ENCODE peak calls at places on chromosome 12, in seven cellular contexts. O is HepG2, V is endothelial cell of umbilical vein, E is GM23338, M is K562, C is HCT116, R is H1. D is an unnamed sample. For H3K36me3, the result is how much of the 10 kb centered on the place peaks cover.

GRCh38 chr12:12716151-12716844 is 870 bp upstream of the CDKN1B start:
- DNase-seq in O (peak), C (no peak), V (peak), R (no peak), E (peak), M (no peak), D (no peak)

GRCh38 chr12:52876371-52876770 is 27.6 kb upstream of the KRT78 start:
- DNase-seq in R (no peak), E (no peak), C (no peak), V (no peak), M (no peak), O (no peak), D (no peak)

GRCh38 chr12:78167510-78167909 is 336.8 kb downstream of the NAV3 start:
- DNase-seq in C (no peak), M (no peak), E (no peak), R (no peak), O (no peak), V (no peak), D (no peak)

GRCh38 chr12:130506844-130507243 is 169.2 kb downstream of the PIWIL1 start:
- DNase-seq in R (no peak), M (peak), C (no peak), O (no peak), V (no peak), E (no peak), D (no peak)

GRCh38 chr12:108477055-108477880 is 37.8 kb upstream of the FICD start:
- DNase-seq in V (no peak), C (no peak), M (peak), O (no peak), E (no peak), R (no peak), D (no peak)

GRCh38 chr12:122356192-122356635 is 66.3 kb downstream of the CLIP1 start:
- DNase-seq in R (no peak), C (peak), M (peak), E (peak), O (peak), V (peak), D (peak)

GRCh38 chr12:69007166-69007857 is 74.3 kb upstream of the CPM start:
- DNase-seq in E (peak), V (no peak), C (no peak), M (no peak), R (peak), O (no peak), D (no peak)

GRCh38 chr12:3595721-3596120 is 104.7 kb downstream of the PRMT8 start:
- DNase-seq in M (no peak), C (no peak), E (no peak), R (no peak), O (no peak), V (no peak), D (no peak)

GRCh38 chr12:82314406-82314892 is 43.7 kb downstream of the CCDC59 start:
- DNase-seq in R (peak), M (no peak), V (no peak), C (no peak), E (peak), O (peak), D (no peak)

GRCh38 chr12:31897791-31898503 is 61.3 kb upstream of the RESF1 start:
- DNase-seq in E (peak), C (peak), R (peak), O (no peak), V (peak), M (peak), D (no peak)

GRCh38 chr12:14970467-14970866 is 2.4 kb upstream of the PDE6H start:
- DNase-seq in O (no peak), V (no peak), C (no peak), R (no peak), M (peak), E (no peak), D (no peak)

GRCh38 chr12:59678759-59679411 is 83.1 kb downstream of the SLC16A7 start:
- DNase-seq in E (no peak), C (no peak), V (no peak), M (no peak), R (no peak), O (no peak), D (no peak)

GRCh38 chr12:122835693-122836026 is 403 bp downstream of the HIP1R start:
- DNase-seq in R (no peak), V (no peak), C (no peak), E (peak), O (no peak), M (peak), D (no peak)

GRCh38 chr12:101459642-101460346 is 15.3 kb upstream of the SPIC start:
- DNase-seq in R (no peak), E (peak), M (peak), C (peak), V (no peak), O (peak), D (no peak)

GRCh38 chr12:41188058-41188840 is at the start of gene PDZRN4:
- DNase-seq in E (peak), M (no peak), O (no peak), V (peak), R (no peak), C (no peak), D (no peak)
- TF ChIP-seq EZH2 in E (peak), M (no peak), O (no peak), V (peak), R (peak), C (no peak), D (no peak)

GRCh38 chr12:132206093-132206434 is 61.8 kb downstream of the NOC4L start:
- DNase-seq in C (no peak), E (no peak), R (no peak), O (no peak), M (no peak), V (no peak), D (no peak)

GRCh38 chr12:132208153-132208823 is 64.0 kb downstream of the NOC4L start:
- DNase-seq in V (no peak), C (no peak), M (no peak), E (no peak), O (no peak), R (no peak), D (no peak)

GRCh38 chr12:132204822-132205270 is 60.6 kb downstream of the NOC4L start:
- DNase-seq in C (no peak), O (no peak), V (no peak), R (no peak), E (no peak), M (no peak), D (no peak)

GRCh38 chr12:132205271-132206092 is 61.2 kb downstream of the NOC4L start:
- DNase-seq in R (no peak), M (no peak), E (no peak), V (no peak), C (no peak), O (no peak), D (no peak)

GRCh38 chr12:132207083-132207775 is 63.0 kb downstream of the NOC4L start:
- DNase-seq in E (no peak), R (no peak), V (no peak), O (no peak), M (no peak), C (no peak), D (no peak)
- H3K36me3 ChIP-seq in E (under half), R (under half), V (under half), O (under half), M (under half), C (under half), D (under half)

DNA sequence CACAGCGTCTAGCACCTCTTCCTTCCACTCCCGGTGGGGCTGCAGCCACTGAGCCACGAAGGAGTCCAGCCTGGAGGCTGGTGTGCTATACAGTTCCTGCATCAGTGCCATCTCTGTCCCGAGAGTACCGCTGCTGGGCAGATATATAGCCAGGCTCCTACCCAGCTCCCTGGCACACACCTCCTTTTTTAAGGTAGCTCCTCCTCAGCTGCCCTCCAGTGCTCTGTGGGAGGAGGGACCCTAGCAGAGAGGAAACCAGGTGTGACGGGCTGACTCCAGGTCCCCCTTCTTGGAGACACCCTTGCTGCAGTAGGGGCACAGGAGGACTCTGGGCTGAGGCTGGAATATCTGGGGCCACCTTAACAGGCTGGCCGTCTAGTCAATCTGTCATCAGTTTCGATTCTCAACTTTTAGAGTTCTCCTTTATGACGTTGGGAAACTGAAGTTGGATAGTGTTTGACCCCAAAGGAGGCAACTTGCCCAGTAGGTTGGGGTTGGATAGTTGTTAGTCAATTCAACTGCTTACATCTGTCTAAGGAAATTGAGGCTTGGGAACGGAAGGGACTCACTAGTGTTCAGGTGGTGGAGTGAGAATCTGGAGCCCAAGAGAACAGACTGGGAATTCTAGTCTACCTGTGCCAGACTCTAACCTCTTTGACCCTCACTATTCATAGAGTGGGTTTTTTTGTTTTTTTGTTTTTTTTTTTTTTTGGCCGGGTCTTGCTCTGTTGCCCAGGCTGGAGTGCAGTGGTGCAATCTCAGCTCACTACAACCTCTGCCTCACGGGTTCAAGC is at the start of gene OASL:
- DNase-seq in E (no peak), C (no peak), O (no peak), V (peak), R (no peak), M (no peak), D (no peak)
- TF ChIP-seq POLR2AphosphoS5 in E (no peak), C (peak), O (no peak), V (no peak), R (no peak), M (no peak), D (no peak)

GRCh38 chr12:5513406-5513805 is 81.5 kb downstream of the NTF3 start:
- DNase-seq in E (no peak), C (no peak), V (no peak), O (no peak), R (no peak), M (no peak), D (no peak)
- TF ChIP-seq EZH2 in E (no peak), C (no peak), V (no peak), O (no peak), R (no peak), M (no peak), D (no peak)

GRCh38 chr12:102781117-102781516 is 135.9 kb downstream of the PAH start:
- DNase-seq in E (no peak), C (no peak), O (no peak), V (no peak), R (no peak), M (no peak), D (no peak)

GRCh38 chr12:102776041-102776440 is 141.0 kb downstream of the PAH start:
- DNase-seq in C (no peak), R (no peak), E (no peak), M (no peak), O (no peak), V (no peak), D (no peak)
- H3K36me3 ChIP-seq in C (under half), R (under half), E (under half), M (under half), O (under half), V (under half), D (under half)

GRCh38 chr12:92438641-92439396 is 264.0 kb upstream of the PLEKHG7 start:
- DNase-seq in C (no peak), E (no peak), M (no peak), O (no peak), V (no peak), R (no peak), D (no peak)
- TF ChIP-seq POLR2AphosphoS5 in C (no peak), E (no peak), M (no peak), O (no peak), V (no peak), R (no peak), D (no peak)

DNA sequence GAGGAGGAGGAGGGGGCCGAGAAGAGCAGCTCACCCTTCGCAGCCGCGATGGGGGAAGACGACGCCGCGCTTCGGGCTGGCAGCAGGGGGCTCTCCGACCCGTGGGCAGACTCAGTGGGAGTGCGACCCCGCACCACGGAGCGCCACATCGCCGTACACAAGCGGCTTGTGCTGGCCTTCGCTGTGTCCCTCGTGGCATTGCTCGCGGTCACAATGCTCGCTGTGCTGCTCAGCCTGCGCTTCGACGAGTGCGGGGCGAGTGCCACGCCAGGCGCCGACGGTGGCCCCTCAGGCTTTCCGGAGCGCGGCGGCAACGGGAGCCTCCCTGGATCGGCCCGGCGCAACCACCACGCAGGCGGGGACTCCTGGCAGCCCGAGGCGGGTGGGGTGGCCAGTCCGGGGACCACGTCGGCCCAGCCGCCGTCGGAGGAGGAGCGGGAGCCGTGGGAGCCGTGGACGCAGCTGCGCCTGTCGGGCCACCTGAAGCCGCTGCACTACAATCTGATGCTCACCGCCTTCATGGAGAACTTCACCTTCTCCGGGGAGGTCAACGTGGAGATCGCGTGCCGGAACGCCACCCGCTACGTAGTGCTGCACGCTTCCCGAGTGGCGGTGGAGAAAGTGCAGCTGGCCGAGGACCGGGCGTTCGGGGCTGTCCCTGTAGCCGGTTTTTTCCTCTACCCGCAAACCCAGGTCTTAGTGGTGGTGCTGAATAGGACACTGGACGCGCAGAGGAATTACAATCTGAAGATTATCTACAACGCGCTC is 745 bp downstream of the TRHDE start:
- DNase-seq in C (no peak), O (no peak), R (no peak), M (no peak), E (peak), V (no peak), D (no peak)
- TF ChIP-seq EZH2 in C (no peak), O (no peak), R (peak), M (no peak), E (no peak), V (peak), D (no peak)